ENCODE peak calls at places on chromosomes 12 and 14, in four cellular contexts. D is GM12864, N is gastrocnemius medialis, U is thoracic aorta. S is an unnamed sample.

GRCh38 chr12:28708918-28709371 is 440.1 kb upstream of the FAR2 start:
- DNase-seq in D (no peak), N (no peak), U (no peak), S (peak; percentile 78)

GRCh38 chr14:75254901-75255300 is 23.7 kb upstream of the FOS start:
- DNase-seq in D (no peak), N (peak; percentile 48), U (no peak), S (no peak)

GRCh38 chr12:76945867-76946266 is 67.0 kb upstream of the CSRP2 start:
- DNase-seq in D (no peak), N (no peak), U (no peak), S (no peak)

GRCh38 chr14:65847065-65847847 is 434.7 kb downstream of the FUT8 start:
- DNase-seq in D (peak; percentile 31), N (no peak), U (no peak), S (no peak)

GRCh38 chr12:50739611-50740010 is 24.3 kb upstream of the ATF1 start:
- DNase-seq in D (no peak), N (no peak), U (no peak), S (no peak)

GRCh38 chr12:41967668-41968649 is 176.7 kb downstream of the GXYLT1 start:
- DNase-seq in D (no peak), N (no peak), U (no peak), S (no peak)

GRCh38 chr12:120546050-120546386 is 11.9 kb downstream of the RNF10 start:
- DNase-seq in D (no peak), N (no peak), U (no peak), S (no peak)

GRCh38 chr12:114123108-114123507 is 157.0 kb upstream of the RBM19 start:
- DNase-seq in D (no peak), N (no peak), U (no peak), S (no peak)

GRCh38 chr12:15114501-15114900 is 106.7 kb downstream of the RERG start:
- DNase-seq in D (no peak), N (no peak), U (no peak), S (no peak)

GRCh38 chr14:34424488-34424887 is 37.6 kb downstream of the SPTSSA start:
- DNase-seq in D (no peak), N (no peak), U (no peak), S (no peak)

GRCh38 chr12:509494-509893 is 49.8 kb downstream of the B4GALNT3 start:
- DNase-seq in D (no peak), N (no peak), U (no peak), S (no peak)

GRCh38 chr14:74882103-74882920 is 596 bp downstream of the DLST start:
- DNase-seq in D (no peak), N (no peak), U (peak; percentile 22), S (peak; percentile 63)

GRCh38 chr12:118188690-118189371 is 52.9 kb downstream of the PEBP1 start:
- DNase-seq in D (no peak), N (no peak), U (no peak), S (peak; percentile 74)

GRCh38 chr12:100234591-100235304 is 32.1 kb downstream of the DEPDC4 start:
- DNase-seq in D (peak; percentile 7), N (no peak), U (no peak), S (peak; percentile 83)

GRCh38 chr12:95351745-95352144 is 122.2 kb upstream of the METAP2 start:
- DNase-seq in D (no peak), N (no peak), U (no peak), S (peak; percentile 45)

GRCh38 chr12:25557830-25558436 is 4.8 kb upstream of the LMNTD1 start:
- DNase-seq in D (no peak), N (no peak), U (no peak), S (peak; percentile 69)

GRCh38 chr12:104814944-104815343 is 143.1 kb downstream of the SLC41A2 start:
- DNase-seq in D (no peak), N (no peak), U (no peak), S (no peak)

GRCh38 chr12:25500651-25501050 is 52.4 kb downstream of the LMNTD1 start:
- DNase-seq in D (no peak), N (no peak), U (no peak), S (peak; percentile 3)

GRCh38 chr12:20395791-20396550 is 27.6 kb downstream of the PDE3A start:
- DNase-seq in D (no peak), N (no peak), U (no peak), S (no peak)

GRCh38 chr14:102187583-102188001 is 47.9 kb downstream of the WDR20 start:
- DNase-seq in D (no peak), N (no peak), U (no peak), S (peak; percentile 26)

GRCh38 chr12:66240106-66240820 is 51.2 kb downstream of the IRAK3 start:
- DNase-seq in D (no peak), N (no peak), U (no peak), S (no peak)
- TF ChIP-seq CTCF in D (no peak), N (no peak), U (no peak), S (no peak)

GRCh38 chr12:102542816-102543448 is 62.6 kb upstream of the IGF1 start:
- DNase-seq in D (no peak), N (no peak), U (no peak), S (no peak)
- H3K4me3 ChIP-seq in D (no peak overlapping the region), N (no peak overlapping the region), U (no peak overlapping the region), S (no peak overlapping the region)

DNA sequence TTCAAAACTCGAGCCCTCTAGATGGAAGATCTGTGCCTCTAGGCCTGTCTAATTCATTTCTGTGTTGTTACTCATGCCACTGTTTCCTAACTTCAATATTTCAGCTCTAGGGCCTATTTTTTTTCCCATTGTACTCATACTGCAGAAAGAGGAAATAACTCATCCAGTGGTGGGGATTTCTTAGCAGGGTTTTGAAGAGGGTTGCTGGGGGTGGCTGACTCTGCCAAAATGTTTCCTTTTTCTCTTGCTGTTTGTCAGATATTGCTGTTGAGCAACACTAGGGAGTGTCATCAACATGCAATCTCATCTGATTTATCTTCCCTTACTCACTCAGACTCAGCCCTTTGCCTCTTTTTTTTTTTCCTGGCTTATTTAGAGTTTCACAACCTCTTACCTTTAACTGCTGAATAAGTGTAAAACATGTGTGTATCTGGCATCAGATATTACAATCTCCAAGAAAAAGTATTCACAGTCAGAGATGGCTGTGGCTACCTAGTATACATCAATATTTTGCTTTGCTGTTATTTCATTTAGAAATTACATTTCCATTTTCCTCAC is 189.5 kb downstream of the DUSP6 start:
- DNase-seq in D (no peak), N (peak; percentile 55), U (peak; percentile 40), S (peak; percentile 100)
- TF ChIP-seq CTCF in D (no peak), N (no peak), U (no peak), S (no peak)

GRCh38 chr14:52279405-52279804 is 11.9 kb downstream of the PTGDR start:
- DNase-seq in D (no peak), N (no peak), U (no peak), S (peak; percentile 88)

GRCh38 chr14:52283099-52283498 is 15.6 kb downstream of the PTGDR start:
- DNase-seq in D (no peak), N (no peak), U (no peak), S (no peak)

GRCh38 chr14:52275372-52275771 is 7.9 kb downstream of the PTGDR start:
- DNase-seq in D (no peak), N (no peak), U (no peak), S (no peak)

GRCh38 chr14:52272375-52272774 is 4.9 kb downstream of the PTGDR start:
- DNase-seq in D (no peak), N (no peak), U (no peak), S (peak; percentile 61)

GRCh38 chr14:52277552-52277951 is 10.1 kb downstream of the PTGDR start:
- DNase-seq in D (no peak), N (no peak), U (no peak), S (no peak)
- H3K4me3 ChIP-seq in D (no peak overlapping the region), N (no peak overlapping the region), U (no peak overlapping the region), S (no peak overlapping the region)

GRCh38 chr12:49225551-49226166 is 36.8 kb upstream of the TUBA1A start:
- DNase-seq in D (no peak), N (no peak), U (no peak), S (peak; percentile 57)
- TF ChIP-seq CTCF in D (no peak), N (no peak), U (no peak), S (peak; percentile 29)

S was measured in fibroblast of the aortic adventitia.